ENCODE peak calls at places on chromosomes 3 and 15, in nine cellular contexts. One of them, this sample, is unnamed.

GRCh38 chr3:196774191-196774820 is 34.6 kb downstream of the PAK2 start:
- DNase-seq in RWPE2: no peak
- DNase-seq in dorsolateral prefrontal cortex: no peak
- DNase-seq in hepatic stellate cell: no peak
- DNase-seq in left lung: no peak
- DNase-seq in fibroblast of villous mesenchyme: peak; percentile 41
- DNase-seq in smooth muscle cell of the brain vasculature: no peak
- DNase-seq in stimulated activated CD4-positive, alpha-beta T cell treated with anti-CD3 and anti-CD28 coated beads, Interleukin-2, amount 100 ng/mL, for 48 hours: no peak
- DNase-seq in heart right ventricle: no peak
- DNase-seq in this sample: no peak

GRCh38 chr3:134351421-134351820 is 22.8 kb downstream of the AMOTL2 start:
- DNase-seq in smooth muscle cell of the brain vasculature: no peak
- DNase-seq in left lung: no peak
- DNase-seq in RWPE2: no peak
- DNase-seq in heart right ventricle: no peak
- DNase-seq in dorsolateral prefrontal cortex: peak; percentile 12
- DNase-seq in stimulated activated CD4-positive, alpha-beta T cell treated with anti-CD3 and anti-CD28 coated beads, Interleukin-2, amount 100 ng/mL, for 48 hours: no peak
- DNase-seq in hepatic stellate cell: no peak
- DNase-seq in fibroblast of villous mesenchyme: no peak
- DNase-seq in this sample: no peak

GRCh38 chr3:29176501-29176900 is 104.4 kb upstream of the RBMS3 start:
- DNase-seq in fibroblast of villous mesenchyme: no peak
- DNase-seq in hepatic stellate cell: no peak
- DNase-seq in stimulated activated CD4-positive, alpha-beta T cell treated with anti-CD3 and anti-CD28 coated beads, Interleukin-2, amount 100 ng/mL, for 48 hours: no peak
- DNase-seq in left lung: no peak
- DNase-seq in dorsolateral prefrontal cortex: no peak
- DNase-seq in smooth muscle cell of the brain vasculature: no peak
- DNase-seq in heart right ventricle: peak; percentile 19
- DNase-seq in RWPE2: no peak
- DNase-seq in this sample: peak; percentile 47

GRCh38 chr3:10783360-10784346 is 32.4 kb upstream of the SLC6A11 start:
- DNase-seq in RWPE2: no peak
- DNase-seq in dorsolateral prefrontal cortex: no peak
- DNase-seq in left lung: no peak
- DNase-seq in fibroblast of villous mesenchyme: peak; percentile 26
- DNase-seq in heart right ventricle: no peak
- DNase-seq in hepatic stellate cell: peak; percentile 24
- DNase-seq in smooth muscle cell of the brain vasculature: no peak
- DNase-seq in stimulated activated CD4-positive, alpha-beta T cell treated with anti-CD3 and anti-CD28 coated beads, Interleukin-2, amount 100 ng/mL, for 48 hours: peak; percentile 20
- DNase-seq in this sample: no peak

GRCh38 chr15:57607570-57608000 is 15.9 kb downstream of the MYZAP start:
- DNase-seq in dorsolateral prefrontal cortex: no peak
- DNase-seq in hepatic stellate cell: no peak
- DNase-seq in stimulated activated CD4-positive, alpha-beta T cell treated with anti-CD3 and anti-CD28 coated beads, Interleukin-2, amount 100 ng/mL, for 48 hours: no peak
- DNase-seq in RWPE2: peak; percentile 88
- DNase-seq in smooth muscle cell of the brain vasculature: no peak
- DNase-seq in fibroblast of villous mesenchyme: peak; percentile 17
- DNase-seq in heart right ventricle: no peak
- DNase-seq in left lung: peak; percentile 82
- DNase-seq in this sample: no peak

GRCh38 chr3:78003090-78003489 is 963.2 kb downstream of the ROBO2 start:
- DNase-seq in dorsolateral prefrontal cortex: no peak
- DNase-seq in hepatic stellate cell: no peak
- DNase-seq in RWPE2: no peak
- DNase-seq in left lung: no peak
- DNase-seq in fibroblast of villous mesenchyme: no peak
- DNase-seq in heart right ventricle: no peak
- DNase-seq in smooth muscle cell of the brain vasculature: no peak
- DNase-seq in stimulated activated CD4-positive, alpha-beta T cell treated with anti-CD3 and anti-CD28 coated beads, Interleukin-2, amount 100 ng/mL, for 48 hours: no peak
- DNase-seq in this sample: no peak

GRCh38 chr15:64897345-64897985 is 14.2 kb upstream of the ANKDD1A start:
- DNase-seq in hepatic stellate cell: peak; percentile 81
- DNase-seq in heart right ventricle: peak; percentile 76
- DNase-seq in RWPE2: no peak
- DNase-seq in left lung: peak; percentile 89
- DNase-seq in fibroblast of villous mesenchyme: peak; percentile 78
- DNase-seq in stimulated activated CD4-positive, alpha-beta T cell treated with anti-CD3 and anti-CD28 coated beads, Interleukin-2, amount 100 ng/mL, for 48 hours: no peak
- DNase-seq in smooth muscle cell of the brain vasculature: no peak
- DNase-seq in dorsolateral prefrontal cortex: peak; percentile 55
- DNase-seq in this sample: no peak

GRCh38 chr3:195416795-195417194 is 26.0 kb downstream of the ACAP2 start:
- DNase-seq in stimulated activated CD4-positive, alpha-beta T cell treated with anti-CD3 and anti-CD28 coated beads, Interleukin-2, amount 100 ng/mL, for 48 hours: no peak
- DNase-seq in RWPE2: no peak
- DNase-seq in smooth muscle cell of the brain vasculature: no peak
- DNase-seq in left lung: no peak
- DNase-seq in heart right ventricle: no peak
- DNase-seq in dorsolateral prefrontal cortex: no peak
- DNase-seq in fibroblast of villous mesenchyme: no peak
- DNase-seq in hepatic stellate cell: no peak
- DNase-seq in this sample: no peak

GRCh38 chr3:8095724-8096123 is 405.9 kb upstream of the LMCD1 start:
- DNase-seq in dorsolateral prefrontal cortex: no peak
- DNase-seq in fibroblast of villous mesenchyme: no peak
- DNase-seq in smooth muscle cell of the brain vasculature: no peak
- DNase-seq in heart right ventricle: no peak
- DNase-seq in left lung: no peak
- DNase-seq in stimulated activated CD4-positive, alpha-beta T cell treated with anti-CD3 and anti-CD28 coated beads, Interleukin-2, amount 100 ng/mL, for 48 hours: no peak
- DNase-seq in hepatic stellate cell: no peak
- DNase-seq in RWPE2: no peak
- DNase-seq in this sample: no peak

GRCh38 chr3:195895900-195896360 is 12.4 kb downstream of the TNK2 start:
- DNase-seq in smooth muscle cell of the brain vasculature: no peak
- DNase-seq in hepatic stellate cell: no peak
- DNase-seq in dorsolateral prefrontal cortex: peak; percentile 76
- DNase-seq in RWPE2: peak; percentile 66
- DNase-seq in stimulated activated CD4-positive, alpha-beta T cell treated with anti-CD3 and anti-CD28 coated beads, Interleukin-2, amount 100 ng/mL, for 48 hours: peak; percentile 50
- DNase-seq in left lung: peak; percentile 92
- DNase-seq in fibroblast of villous mesenchyme: no peak
- DNase-seq in heart right ventricle: peak; percentile 57
- DNase-seq in this sample: peak; percentile 12

GRCh38 chr3:126780666-126781065 is 76.6 kb downstream of the CHCHD6 start:
- DNase-seq in heart right ventricle: no peak
- DNase-seq in RWPE2: no peak
- DNase-seq in left lung: no peak
- DNase-seq in stimulated activated CD4-positive, alpha-beta T cell treated with anti-CD3 and anti-CD28 coated beads, Interleukin-2, amount 100 ng/mL, for 48 hours: no peak
- DNase-seq in fibroblast of villous mesenchyme: no peak
- DNase-seq in hepatic stellate cell: no peak
- DNase-seq in dorsolateral prefrontal cortex: no peak
- DNase-seq in smooth muscle cell of the brain vasculature: no peak
- DNase-seq in this sample: no peak

GRCh38 chr3:5798809-5799208 is 611.3 kb downstream of the EDEM1 start:
- DNase-seq in left lung: no peak
- DNase-seq in smooth muscle cell of the brain vasculature: no peak
- DNase-seq in hepatic stellate cell: no peak
- DNase-seq in dorsolateral prefrontal cortex: no peak
- DNase-seq in RWPE2: no peak
- DNase-seq in stimulated activated CD4-positive, alpha-beta T cell treated with anti-CD3 and anti-CD28 coated beads, Interleukin-2, amount 100 ng/mL, for 48 hours: no peak
- DNase-seq in fibroblast of villous mesenchyme: no peak
- DNase-seq in heart right ventricle: no peak
- DNase-seq in this sample: no peak

GRCh38 chr3:126395846-126396513 is 1.3 kb downstream of the CFAP100 start:
- DNase-seq in heart right ventricle: no peak
- DNase-seq in hepatic stellate cell: no peak
- DNase-seq in fibroblast of villous mesenchyme: no peak
- DNase-seq in RWPE2: no peak
- DNase-seq in dorsolateral prefrontal cortex: no peak
- DNase-seq in smooth muscle cell of the brain vasculature: no peak
- DNase-seq in stimulated activated CD4-positive, alpha-beta T cell treated with anti-CD3 and anti-CD28 coated beads, Interleukin-2, amount 100 ng/mL, for 48 hours: no peak
- DNase-seq in left lung: no peak
- DNase-seq in this sample: no peak

GRCh38 chr15:82660378-82660777 is 13.2 kb upstream of the CPEB1 start:
- DNase-seq in dorsolateral prefrontal cortex: no peak
- DNase-seq in RWPE2: no peak
- DNase-seq in stimulated activated CD4-positive, alpha-beta T cell treated with anti-CD3 and anti-CD28 coated beads, Interleukin-2, amount 100 ng/mL, for 48 hours: no peak
- DNase-seq in left lung: no peak
- DNase-seq in fibroblast of villous mesenchyme: no peak
- DNase-seq in heart right ventricle: no peak
- DNase-seq in hepatic stellate cell: no peak
- DNase-seq in smooth muscle cell of the brain vasculature: no peak
- DNase-seq in this sample: no peak

GRCh38 chr3:115100806-115101205 is 46.3 kb downstream of the ZBTB20 start:
- DNase-seq in hepatic stellate cell: no peak
- DNase-seq in stimulated activated CD4-positive, alpha-beta T cell treated with anti-CD3 and anti-CD28 coated beads, Interleukin-2, amount 100 ng/mL, for 48 hours: no peak
- DNase-seq in fibroblast of villous mesenchyme: no peak
- DNase-seq in heart right ventricle: no peak
- DNase-seq in dorsolateral prefrontal cortex: no peak
- DNase-seq in RWPE2: no peak
- DNase-seq in smooth muscle cell of the brain vasculature: no peak
- DNase-seq in left lung: no peak
- DNase-seq in this sample: peak; percentile 35

GRCh38 chr3:128482175-128482856 is 10.7 kb downstream of the GATA2 start:
- DNase-seq in hepatic stellate cell: no peak
- DNase-seq in dorsolateral prefrontal cortex: no peak
- DNase-seq in fibroblast of villous mesenchyme: peak; percentile 63
- DNase-seq in RWPE2: no peak
- DNase-seq in smooth muscle cell of the brain vasculature: no peak
- DNase-seq in stimulated activated CD4-positive, alpha-beta T cell treated with anti-CD3 and anti-CD28 coated beads, Interleukin-2, amount 100 ng/mL, for 48 hours: no peak
- DNase-seq in heart right ventricle: no peak
- DNase-seq in left lung: peak; percentile 38
- DNase-seq in this sample: no peak

GRCh38 chr3:29488922-29489321 is 208.1 kb downstream of the RBMS3 start:
- DNase-seq in fibroblast of villous mesenchyme: no peak
- DNase-seq in dorsolateral prefrontal cortex: no peak
- DNase-seq in RWPE2: no peak
- DNase-seq in left lung: no peak
- DNase-seq in stimulated activated CD4-positive, alpha-beta T cell treated with anti-CD3 and anti-CD28 coated beads, Interleukin-2, amount 100 ng/mL, for 48 hours: no peak
- DNase-seq in hepatic stellate cell: no peak
- DNase-seq in smooth muscle cell of the brain vasculature: no peak
- DNase-seq in heart right ventricle: no peak
- DNase-seq in this sample: no peak

GRCh38 chr3:47288966-47289910 is 6.5 kb downstream of the KLHL18 start:
- DNase-seq in dorsolateral prefrontal cortex: no peak
- DNase-seq in left lung: no peak
- DNase-seq in smooth muscle cell of the brain vasculature: no peak
- DNase-seq in fibroblast of villous mesenchyme: peak; percentile 53
- DNase-seq in heart right ventricle: no peak
- DNase-seq in RWPE2: no peak
- DNase-seq in hepatic stellate cell: no peak
- DNase-seq in stimulated activated CD4-positive, alpha-beta T cell treated with anti-CD3 and anti-CD28 coated beads, Interleukin-2, amount 100 ng/mL, for 48 hours: no peak
- DNase-seq in this sample: no peak

GRCh38 chr15:57133127-57133968 is 214.9 kb downstream of the TCF12 start:
- DNase-seq in left lung: no peak
- DNase-seq in hepatic stellate cell: no peak
- DNase-seq in RWPE2: no peak
- DNase-seq in heart right ventricle: no peak
- DNase-seq in smooth muscle cell of the brain vasculature: no peak
- DNase-seq in stimulated activated CD4-positive, alpha-beta T cell treated with anti-CD3 and anti-CD28 coated beads, Interleukin-2, amount 100 ng/mL, for 48 hours: no peak
- DNase-seq in fibroblast of villous mesenchyme: no peak
- DNase-seq in dorsolateral prefrontal cortex: peak; percentile 59
- DNase-seq in this sample: peak; percentile 72

GRCh38 chr3:186852994-186853393 is 10.5 kb downstream of the ADIPOQ start:
- DNase-seq in heart right ventricle: no peak
- DNase-seq in RWPE2: no peak
- DNase-seq in fibroblast of villous mesenchyme: no peak
- DNase-seq in smooth muscle cell of the brain vasculature: no peak
- DNase-seq in stimulated activated CD4-positive, alpha-beta T cell treated with anti-CD3 and anti-CD28 coated beads, Interleukin-2, amount 100 ng/mL, for 48 hours: no peak
- DNase-seq in dorsolateral prefrontal cortex: no peak
- DNase-seq in left lung: no peak
- DNase-seq in hepatic stellate cell: no peak
- DNase-seq in this sample: no peak

GRCh38 chr3:64924961-64925360 is 237.2 kb upstream of the ADAMTS9 start:
- DNase-seq in hepatic stellate cell: no peak
- DNase-seq in smooth muscle cell of the brain vasculature: no peak
- DNase-seq in stimulated activated CD4-positive, alpha-beta T cell treated with anti-CD3 and anti-CD28 coated beads, Interleukin-2, amount 100 ng/mL, for 48 hours: no peak
- DNase-seq in RWPE2: no peak
- DNase-seq in left lung: no peak
- DNase-seq in heart right ventricle: no peak
- DNase-seq in fibroblast of villous mesenchyme: no peak
- DNase-seq in dorsolateral prefrontal cortex: no peak
- DNase-seq in this sample: no peak

GRCh38 chr15:65084500-65085206 is 8.1 kb downstream of the KBTBD13 start:
- DNase-seq in smooth muscle cell of the brain vasculature: no peak
- DNase-seq in heart right ventricle: no peak
- DNase-seq in dorsolateral prefrontal cortex: no peak
- DNase-seq in hepatic stellate cell: no peak
- DNase-seq in fibroblast of villous mesenchyme: no peak
- DNase-seq in left lung: no peak
- DNase-seq in RWPE2: peak; percentile 64
- DNase-seq in stimulated activated CD4-positive, alpha-beta T cell treated with anti-CD3 and anti-CD28 coated beads, Interleukin-2, amount 100 ng/mL, for 48 hours: no peak
- DNase-seq in this sample: no peak

GRCh38 chr3:37494206-37494605 is 319.8 kb upstream of the LRRFIP2 start:
- DNase-seq in left lung: no peak
- DNase-seq in smooth muscle cell of the brain vasculature: no peak
- DNase-seq in hepatic stellate cell: no peak
- DNase-seq in heart right ventricle: no peak
- DNase-seq in stimulated activated CD4-positive, alpha-beta T cell treated with anti-CD3 and anti-CD28 coated beads, Interleukin-2, amount 100 ng/mL, for 48 hours: no peak
- DNase-seq in fibroblast of villous mesenchyme: no peak
- DNase-seq in RWPE2: no peak
- DNase-seq in dorsolateral prefrontal cortex: no peak
- DNase-seq in this sample: no peak

GRCh38 chr3:185065059-185065458 is 87.8 kb downstream of the C3orf70 start:
- DNase-seq in heart right ventricle: no peak
- DNase-seq in dorsolateral prefrontal cortex: no peak
- DNase-seq in stimulated activated CD4-positive, alpha-beta T cell treated with anti-CD3 and anti-CD28 coated beads, Interleukin-2, amount 100 ng/mL, for 48 hours: no peak
- DNase-seq in RWPE2: no peak
- DNase-seq in hepatic stellate cell: no peak
- DNase-seq in fibroblast of villous mesenchyme: no peak
- DNase-seq in left lung: no peak
- DNase-seq in smooth muscle cell of the brain vasculature: no peak
- DNase-seq in this sample: no peak

GRCh38 chr3:71564361-71564760 is 19.2 kb downstream of the FOXP1 start:
- DNase-seq in fibroblast of villous mesenchyme: no peak
- DNase-seq in heart right ventricle: no peak
- DNase-seq in stimulated activated CD4-positive, alpha-beta T cell treated with anti-CD3 and anti-CD28 coated beads, Interleukin-2, amount 100 ng/mL, for 48 hours: no peak
- DNase-seq in dorsolateral prefrontal cortex: no peak
- DNase-seq in hepatic stellate cell: no peak
- DNase-seq in smooth muscle cell of the brain vasculature: no peak
- DNase-seq in RWPE2: no peak
- DNase-seq in left lung: no peak
- DNase-seq in this sample: no peak

GRCh38 chr15:100725121-100726069 is 123.0 kb downstream of the ASB7 start:
- DNase-seq in RWPE2: peak; percentile 45
- DNase-seq in fibroblast of villous mesenchyme: peak; percentile 75
- DNase-seq in hepatic stellate cell: no peak
- DNase-seq in left lung: peak; percentile 38
- DNase-seq in stimulated activated CD4-positive, alpha-beta T cell treated with anti-CD3 and anti-CD28 coated beads, Interleukin-2, amount 100 ng/mL, for 48 hours: no peak
- DNase-seq in heart right ventricle: no peak
- DNase-seq in dorsolateral prefrontal cortex: no peak
- DNase-seq in smooth muscle cell of the brain vasculature: peak; percentile 15
- DNase-seq in this sample: no peak

GRCh38 chr15:101168463-101168824 is 83.4 kb downstream of the CHSY1 start:
- DNase-seq in dorsolateral prefrontal cortex: no peak
- DNase-seq in hepatic stellate cell: no peak
- DNase-seq in left lung: no peak
- DNase-seq in heart right ventricle: no peak
- DNase-seq in RWPE2: no peak
- DNase-seq in fibroblast of villous mesenchyme: no peak
- DNase-seq in smooth muscle cell of the brain vasculature: no peak
- DNase-seq in stimulated activated CD4-positive, alpha-beta T cell treated with anti-CD3 and anti-CD28 coated beads, Interleukin-2, amount 100 ng/mL, for 48 hours: no peak
- DNase-seq in this sample: no peak

GRCh38 chr3:88280326-88280725 is 130.6 kb downstream of the C3orf38 start:
- DNase-seq in hepatic stellate cell: no peak
- DNase-seq in dorsolateral prefrontal cortex: no peak
- DNase-seq in smooth muscle cell of the brain vasculature: no peak
- DNase-seq in heart right ventricle: no peak
- DNase-seq in fibroblast of villous mesenchyme: no peak
- DNase-seq in left lung: no peak
- DNase-seq in stimulated activated CD4-positive, alpha-beta T cell treated with anti-CD3 and anti-CD28 coated beads, Interleukin-2, amount 100 ng/mL, for 48 hours: no peak
- DNase-seq in RWPE2: no peak
- DNase-seq in this sample: no peak

GRCh38 chr15:69576948-69577351 is 124.3 kb downstream of the RPLP1 start:
- DNase-seq in RWPE2: no peak
- DNase-seq in left lung: no peak
- DNase-seq in dorsolateral prefrontal cortex: no peak
- DNase-seq in hepatic stellate cell: no peak
- DNase-seq in smooth muscle cell of the brain vasculature: no peak
- DNase-seq in heart right ventricle: no peak
- DNase-seq in stimulated activated CD4-positive, alpha-beta T cell treated with anti-CD3 and anti-CD28 coated beads, Interleukin-2, amount 100 ng/mL, for 48 hours: no peak
- DNase-seq in fibroblast of villous mesenchyme: no peak
- DNase-seq in this sample: peak; percentile 49

GRCh38 chr3:177124882-177125281 is 72.4 kb downstream of the TBL1XR1 start:
- DNase-seq in stimulated activated CD4-positive, alpha-beta T cell treated with anti-CD3 and anti-CD28 coated beads, Interleukin-2, amount 100 ng/mL, for 48 hours: no peak
- DNase-seq in RWPE2: no peak
- DNase-seq in heart right ventricle: no peak
- DNase-seq in dorsolateral prefrontal cortex: no peak
- DNase-seq in hepatic stellate cell: no peak
- DNase-seq in smooth muscle cell of the brain vasculature: no peak
- DNase-seq in left lung: no peak
- DNase-seq in fibroblast of villous mesenchyme: peak; percentile 21
- DNase-seq in this sample: no peak